ENCODE peak calls at places on chromosomes 16 and 17, in five cellular contexts. J, W, P, S and N are unnamed samples.

GRCh38 chr17:8839410-8839935 is 28.0 kb downstream of the PIK3R6 start:
- DNase-seq in J (no peak), W (no peak), P (no peak), S (no peak), N (no peak)

GRCh38 chr16:17313085-17313611 is 157.6 kb downstream of the XYLT1 start:
- DNase-seq in J (no peak), W (no peak), P (peak), S (peak), N (no peak)

GRCh38 chr17:51997723-51998122 is 160.8 kb downstream of the CA10 start:
- DNase-seq in J (no peak), W (no peak), P (no peak), S (no peak), N (no peak)

GRCh38 chr16:58196898-58197313 is 1.0 kb downstream of the CSNK2A2 start:
- DNase-seq in J (no peak), W (no peak), P (peak), S (no peak), N (peak)

GRCh38 chr16:55561319-55561848 is 5.1 kb upstream of the CAPNS2 start:
- DNase-seq in J (no peak), W (no peak), P (no peak), S (no peak), N (no peak)

GRCh38 chr16:1936945-1937479 is 6.0 kb downstream of the MSRB1 start:
- DNase-seq in J (no peak), W (no peak), P (no peak), S (no peak), N (no peak)

GRCh38 chr17:44540246-44541084 is 16.8 kb upstream of the FZD2 start:
- DNase-seq in J (no peak), W (no peak), P (no peak), S (no peak), N (no peak)

GRCh38 chr17:3256575-3256974 is 41.6 kb downstream of the OR3A1 start:
- DNase-seq in J (no peak), W (no peak), P (no peak), S (no peak), N (no peak)

GRCh38 chr17:17119533-17119932 is 77.3 kb downstream of the MPRIP start:
- DNase-seq in J (peak), W (peak), P (peak), S (no peak), N (peak)

GRCh38 chr16:28324235-28324886 is 32.0 kb downstream of the SBK1 start:
- DNase-seq in J (no peak), W (no peak), P (no peak), S (no peak), N (peak)

GRCh38 chr17:30309591-30309990 is 17.8 kb upstream of the BLMH start:
- DNase-seq in J (no peak), W (no peak), P (peak), S (no peak), N (no peak)

GRCh38 chr17:75102385-75102821 is 7.4 kb upstream of the ARMC7 start:
- DNase-seq in J (peak), W (no peak), P (no peak), S (no peak), N (no peak)

GRCh38 chr16:51640196-51640595 is 489.1 kb upstream of the SALL1 start:
- DNase-seq in J (no peak), W (no peak), P (no peak), S (no peak), N (no peak)
- TF ChIP-seq CTCF in J (no peak), W (no peak), P (no peak), S (no peak), N (no peak)

GRCh38 chr16:6345090-6345489 is 987.6 kb upstream of the RBFOX1 start:
- DNase-seq in J (no peak), W (no peak), P (no peak), S (no peak), N (no peak)
- TF ChIP-seq CTCF in J (no peak), W (no peak), P (no peak), S (no peak), N (no peak)

GRCh38 chr17:80124351-80124981 is 22.5 kb downstream of the EIF4A3 start:
- DNase-seq in J (no peak), W (no peak), P (peak), S (no peak), N (peak)
- TF ChIP-seq CTCF in J (peak), W (no peak), P (peak), S (peak), N (peak)

GRCh38 chr17:73325527-73325842 is 13.7 kb upstream of the CDC42EP4 start:
- DNase-seq in J (no peak), W (no peak), P (peak), S (no peak), N (no peak)
- TF ChIP-seq CTCF in J (no peak), W (no peak), P (peak), S (peak), N (no peak)

DNA sequence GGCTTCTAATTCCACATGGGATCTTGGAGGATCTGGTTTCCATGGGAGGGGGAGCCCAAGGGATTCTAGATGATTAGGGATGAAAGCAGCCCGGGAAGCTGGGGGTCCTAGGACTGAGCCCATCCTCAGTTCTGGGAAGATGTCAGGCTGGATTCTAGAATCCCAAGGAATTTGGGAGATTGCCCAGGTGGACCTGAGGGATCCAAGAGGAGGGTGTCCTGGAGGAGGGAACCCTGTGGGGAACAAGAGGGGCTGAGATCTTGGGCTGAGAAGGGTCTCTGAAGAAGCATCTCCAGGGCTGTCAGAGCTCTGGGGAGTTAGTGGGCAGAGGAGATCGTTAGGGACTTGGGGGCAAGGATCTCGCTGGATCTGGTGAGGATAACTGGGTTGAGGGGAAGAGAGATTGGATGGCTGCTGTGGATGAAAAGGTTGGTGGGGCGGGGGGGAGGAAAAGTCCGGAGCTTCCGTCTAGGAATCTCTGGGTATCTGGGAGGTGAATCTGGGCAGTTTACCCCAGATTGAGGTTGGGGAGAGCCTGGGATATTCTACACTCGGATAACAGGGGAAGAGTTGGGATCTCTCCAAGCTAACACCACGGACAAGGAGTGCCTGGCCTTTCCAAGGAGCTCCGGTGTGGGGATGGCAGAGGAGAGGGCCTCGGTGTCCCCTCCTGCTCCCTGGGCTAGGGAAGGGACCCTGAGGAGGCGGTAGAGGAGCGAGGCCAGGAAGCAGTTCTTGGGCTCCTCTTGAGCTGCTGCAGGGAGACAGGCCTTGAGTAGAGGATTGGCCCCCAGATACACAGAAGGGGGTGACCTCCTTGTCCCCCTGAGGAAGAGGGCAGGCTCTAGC is 1.6 kb downstream of the FBXL19 start:
- DNase-seq in J (no peak), W (no peak), P (no peak), S (no peak), N (no peak)
- TF ChIP-seq CTCF in J (no peak), W (no peak), P (no peak), S (no peak), N (no peak)

GRCh38 chr17:81035389-81036127 is 607 bp downstream of the BAIAP2 start:
- DNase-seq in J (no peak), W (no peak), P (no peak), S (no peak), N (no peak)

GRCh38 chr17:81033535-81034167 is 1.3 kb upstream of the BAIAP2 start:
- DNase-seq in J (no peak), W (no peak), P (no peak), S (no peak), N (no peak)

GRCh38 chr17:81034168-81034777 is 678 bp upstream of the BAIAP2 start:
- DNase-seq in J (no peak), W (no peak), P (no peak), S (no peak), N (no peak)

GRCh38 chr17:81036128-81036891 is 1.4 kb downstream of the BAIAP2 start:
- DNase-seq in J (no peak), W (no peak), P (no peak), S (no peak), N (peak)

GRCh38 chr17:81034779-81035388 is at the start of gene BAIAP2:
- DNase-seq in J (peak), W (peak), P (peak), S (no peak), N (peak)
- TF ChIP-seq CTCF in J (peak), W (no peak), P (no peak), S (no peak), N (no peak)

GRCh38 chr17:68326681-68327080 is 35.4 kb downstream of the ARSG start:
- DNase-seq in J (no peak), W (no peak), P (no peak), S (no peak), N (peak)

GRCh38 chr17:68328676-68329075 is 37.4 kb downstream of the ARSG start:
- DNase-seq in J (no peak), W (no peak), P (no peak), S (no peak), N (peak)

GRCh38 chr17:68329331-68329730 is 38.0 kb downstream of the ARSG start:
- DNase-seq in J (no peak), W (no peak), P (no peak), S (no peak), N (no peak)

GRCh38 chr17:68325961-68326360 is 34.7 kb downstream of the ARSG start:
- DNase-seq in J (no peak), W (no peak), P (no peak), S (no peak), N (no peak)

DNA sequence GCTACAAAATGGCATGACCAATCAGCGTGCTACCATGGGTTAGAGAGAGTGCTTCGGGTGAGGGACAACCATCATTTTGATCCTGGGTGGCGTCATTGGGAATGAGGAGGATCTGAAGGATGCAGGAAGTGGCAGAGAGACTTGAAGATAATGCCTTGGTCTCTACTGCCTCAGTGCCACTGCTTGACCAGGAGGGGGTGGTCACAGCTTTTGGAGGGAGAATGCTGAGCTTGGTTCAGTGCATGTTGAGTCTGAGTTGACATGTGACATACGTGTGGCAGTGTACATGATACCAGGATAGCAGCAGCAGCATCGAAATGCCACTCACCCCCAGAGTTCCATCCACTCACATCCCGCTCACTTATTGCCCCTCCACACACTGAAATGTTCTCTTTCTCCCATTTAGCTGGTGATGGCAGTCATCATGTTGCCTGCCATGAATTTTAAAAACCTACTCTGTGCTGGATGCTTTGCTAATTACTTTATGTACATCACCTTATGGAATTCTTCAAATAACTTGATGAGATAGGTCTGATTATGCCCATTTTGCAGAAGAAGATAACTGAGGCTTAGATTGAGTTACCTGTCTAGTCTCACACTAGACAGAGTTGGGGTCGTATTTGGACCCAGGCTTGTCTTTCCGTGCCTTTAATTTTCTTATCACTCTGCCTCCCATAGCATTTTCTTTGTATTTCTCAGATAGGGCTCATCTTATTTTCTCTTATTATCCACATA is 36.7 kb downstream of the ARSG start:
- DNase-seq in J (no peak), W (no peak), P (no peak), S (no peak), N (no peak)
- TF ChIP-seq CTCF in J (no peak), W (no peak), P (peak), S (no peak), N (no peak)

GRCh38 chr17:11293480-11293879 is 52.5 kb downstream of the SHISA6 start:
- DNase-seq in J (no peak), W (no peak), P (no peak), S (no peak), N (no peak)

GRCh38 chr17:11300201-11300600 is 59.2 kb downstream of the SHISA6 start:
- DNase-seq in J (no peak), W (no peak), P (no peak), S (no peak), N (no peak)

GRCh38 chr17:11294826-11295225 is 53.8 kb downstream of the SHISA6 start:
- DNase-seq in J (no peak), W (no peak), P (no peak), S (no peak), N (no peak)

GRCh38 chr17:11298401-11298800 is 57.4 kb downstream of the SHISA6 start:
- DNase-seq in J (no peak), W (no peak), P (no peak), S (no peak), N (no peak)

GRCh38 chr17:11296994-11297393 is 56.0 kb downstream of the SHISA6 start:
- DNase-seq in J (no peak), W (no peak), P (no peak), S (no peak), N (peak)
- TF ChIP-seq CTCF in J (peak), W (no peak), P (no peak), S (no peak), N (no peak)

GRCh38 chr17:63116967-63117366 is 150.9 kb downstream of the TANC2 start:
- DNase-seq in J (no peak), W (no peak), P (peak), S (no peak), N (peak)

GRCh38 chr17:63116228-63116627 is 150.2 kb downstream of the TANC2 start:
- DNase-seq in J (no peak), W (no peak), P (no peak), S (no peak), N (no peak)

GRCh38 chr17:63117431-63117830 is 151.4 kb downstream of the TANC2 start:
- DNase-seq in J (no peak), W (no peak), P (no peak), S (no peak), N (no peak)

DNA sequence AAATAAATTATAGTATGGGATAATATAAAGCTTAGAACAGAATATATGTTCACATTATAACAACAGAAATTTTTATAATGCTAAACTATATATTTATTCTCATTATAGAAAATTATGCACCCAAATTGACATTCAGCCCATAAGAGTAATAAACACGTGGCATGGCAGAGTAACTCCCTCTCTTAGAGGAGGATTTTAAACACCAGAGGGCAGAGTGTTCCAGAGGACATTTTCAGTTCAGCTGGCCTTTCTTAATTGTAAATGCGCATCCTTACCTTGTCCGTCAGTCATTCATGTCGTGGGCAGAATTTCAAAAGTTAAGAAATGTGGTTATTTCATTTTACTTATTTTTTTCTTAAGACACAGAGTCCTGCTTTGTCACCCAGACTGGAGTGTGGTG is 147.1 kb downstream of the TANC2 start:
- DNase-seq in J (no peak), W (no peak), P (peak), S (no peak), N (no peak)
- TF ChIP-seq CTCF in J (no peak), W (no peak), P (peak), S (no peak), N (no peak)

DNA sequence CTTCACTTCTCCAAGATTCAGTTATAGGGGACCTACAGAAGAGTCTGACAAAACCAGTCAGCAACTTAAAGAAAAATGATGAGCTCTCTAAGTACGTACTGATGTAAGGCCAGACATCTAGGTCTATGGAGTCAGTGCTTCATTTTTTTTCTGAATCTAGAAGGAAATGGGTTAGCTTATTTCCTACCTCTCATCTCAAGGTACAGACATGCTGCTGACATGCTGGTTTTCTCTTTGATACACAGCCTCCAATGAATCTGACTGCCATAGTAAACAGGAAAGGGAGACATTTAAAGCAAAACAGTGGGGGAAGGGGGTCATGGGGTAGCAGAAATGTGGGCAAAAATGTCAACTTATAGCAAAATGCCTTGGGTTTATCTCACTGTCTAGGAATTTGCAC is 16.4 kb downstream of the CDR2 start:
- DNase-seq in J (no peak), W (no peak), P (no peak), S (no peak), N (no peak)
- TF ChIP-seq CTCF in J (no peak), W (no peak), P (no peak), S (no peak), N (no peak)